ENCODE peak calls at places on chromosomes 12 and 14, in eight cellular contexts. W, Y, P, X, Q, G, K and S are unnamed samples.

GRCh38 chr12:49621651-49622500 is 1.5 kb upstream of the PRPF40B start:
- DNase-seq in W (no peak), Y (no peak), P (no peak), X (no peak), Q (no peak), G (no peak), K (no peak), S (no peak)

GRCh38 chr12:48054955-48055821 is 50.7 kb downstream of the SENP1 start:
- DNase-seq in W (no peak), Y (no peak), P (no peak), X (no peak), Q (no peak), G (no peak), K (no peak), S (no peak)

GRCh38 chr14:67508973-67509372 is 20.5 kb upstream of the TMEM229B start:
- DNase-seq in W (no peak), Y (no peak), P (no peak), X (no peak), Q (no peak), G (no peak), K (no peak), S (no peak)

GRCh38 chr14:103001226-103001625 is 56.1 kb downstream of the CDC42BPB start:
- DNase-seq in W (no peak), Y (no peak), P (no peak), X (no peak), Q (no peak), G (no peak), K (no peak), S (no peak)

GRCh38 chr12:27277846-27278260 is 33.8 kb downstream of the STK38L start:
- DNase-seq in W (no peak), Y (no peak), P (no peak), X (no peak), Q (no peak), G (peak; percentile 66), K (peak; percentile 81), S (no peak)

GRCh38 chr12:119802472-119802871 is 74.6 kb downstream of the CIT start:
- DNase-seq in W (no peak), Y (no peak), P (no peak), X (no peak), Q (no peak), G (no peak), K (no peak), S (no peak)

GRCh38 chr12:31728289-31728916 is 418 bp downstream of the AMN1 start:
- DNase-seq in W (no peak), Y (no peak), P (peak; percentile 73), X (no peak), Q (no peak), G (no peak), K (no peak), S (no peak)

GRCh38 chr12:102350070-102350469 is 130.3 kb downstream of the IGF1 start:
- DNase-seq in W (no peak), Y (no peak), P (no peak), X (no peak), Q (no peak), G (no peak), K (no peak), S (no peak)

GRCh38 chr14:95156153-95156764 is 1.1 kb downstream of the DICER1 start:
- DNase-seq in W (no peak), Y (no peak), P (peak; percentile 27), X (no peak), Q (peak; percentile 8), G (peak; percentile 24), K (no peak), S (peak; percentile 7)

GRCh38 chr12:118706437-118706836 is 274.9 kb upstream of the SRRM4 start:
- DNase-seq in W (no peak), Y (no peak), P (no peak), X (no peak), Q (no peak), G (no peak), K (no peak), S (no peak)

GRCh38 chr14:81345781-81346180 is 54.3 kb downstream of the STON2 start:
- DNase-seq in W (no peak), Y (no peak), P (no peak), X (no peak), Q (no peak), G (no peak), K (no peak), S (no peak)

GRCh38 chr12:12807970-12808702 is 5.0 kb upstream of the DDX47 start:
- DNase-seq in W (peak; percentile 9), Y (no peak), P (no peak), X (peak; percentile 26), Q (no peak), G (no peak), K (peak; percentile 25), S (no peak)

GRCh38 chr14:57943038-57943437 is 77.1 kb upstream of the SLC35F4 start:
- DNase-seq in W (no peak), Y (no peak), P (no peak), X (no peak), Q (no peak), G (no peak), K (no peak), S (no peak)

GRCh38 chr14:97719931-97720330 is 922.7 kb downstream of the VRK1 start:
- DNase-seq in W (no peak), Y (no peak), P (no peak), X (peak; percentile 47), Q (no peak), G (no peak), K (no peak), S (no peak)

GRCh38 chr14:62081956-62082355 is 319.7 kb downstream of the SNAPC1 start:
- DNase-seq in W (no peak), Y (no peak), P (no peak), X (no peak), Q (no peak), G (no peak), K (no peak), S (no peak)

GRCh38 chr14:92598549-92598905 is 84.9 kb downstream of the RIN3 start:
- DNase-seq in W (no peak), Y (no peak), P (no peak), X (no peak), Q (no peak), G (peak; percentile 40), K (no peak), S (no peak)

GRCh38 chr12:54033106-54033979 is 493 bp downstream of the HOXC5 start:
- DNase-seq in W (no peak), Y (no peak), P (peak; percentile 64), X (no peak), Q (no peak), G (peak; percentile 47), K (no peak), S (no peak)